ENCODE peak calls at places on chromosomes 13 and 19, in nine cellular contexts. J, W, U, N, H, E, X, P and V are unnamed samples.

GRCh38 chr13:76992548-76993001 is 694 bp downstream of the CLN5 start:
- DNase-seq in J (peak), W (no peak), U (no peak), N (peak), H (peak), E (no peak), X (no peak), P (peak), V (peak)

GRCh38 chr19:56211718-56212117 is 9.6 kb downstream of the ZSCAN5C start:
- DNase-seq in J (no peak), W (no peak), U (no peak), N (no peak), H (no peak), E (no peak), X (no peak), P (no peak), V (no peak)

GRCh38 chr13:40764587-40765403 is 6.2 kb downstream of the MRPS31 start:
- DNase-seq in J (no peak), W (no peak), U (no peak), N (no peak), H (no peak), E (no peak), X (no peak), P (peak), V (no peak)

GRCh38 chr13:76048675-76049396 is 412.7 kb downstream of the LMO7 start:
- DNase-seq in J (no peak), W (peak), U (no peak), N (no peak), H (peak), E (no peak), X (no peak), P (no peak), V (no peak)

GRCh38 chr13:99564389-99564788 is 63.1 kb downstream of the TM9SF2 start:
- DNase-seq in J (no peak), W (no peak), U (no peak), N (no peak), H (no peak), E (no peak), X (no peak), P (no peak), V (no peak)

GRCh38 chr13:113820813-113821651 is 42.8 kb downstream of the GAS6 start:
- DNase-seq in J (no peak), W (peak), U (peak), N (no peak), H (peak), E (peak), X (peak), P (peak), V (no peak)

GRCh38 chr13:97191615-97192014 is 30.5 kb upstream of the MBNL2 start:
- DNase-seq in J (no peak), W (no peak), U (no peak), N (no peak), H (peak), E (no peak), X (no peak), P (no peak), V (no peak)

GRCh38 chr13:86464193-86464592 is 665.0 kb upstream of the SLITRK6 start:
- DNase-seq in J (no peak), W (no peak), U (no peak), N (no peak), H (no peak), E (no peak), X (peak), P (peak), V (no peak)

GRCh38 chr19:4069331-4069959 is 2.7 kb upstream of the ZBTB7A start:
- DNase-seq in J (peak), W (no peak), U (no peak), N (peak), H (no peak), E (peak), X (no peak), P (no peak), V (no peak)

GRCh38 chr13:61255035-61255796 is 160.4 kb downstream of the PCDH20 start:
- DNase-seq in J (no peak), W (no peak), U (no peak), N (no peak), H (no peak), E (no peak), X (no peak), P (peak), V (no peak)

GRCh38 chr19:16208847-16209246 is 11.1 kb downstream of the AP1M1 start:
- DNase-seq in J (no peak), W (no peak), U (no peak), N (no peak), H (no peak), E (no peak), X (no peak), P (no peak), V (no peak)

GRCh38 chr13:30191491-30192100 is 115.8 kb downstream of the KATNAL1 start:
- DNase-seq in J (no peak), W (no peak), U (no peak), N (no peak), H (no peak), E (no peak), X (peak), P (peak), V (no peak)

GRCh38 chr19:46513461-46514236 is 18.0 kb upstream of the PNMA8B start:
- DNase-seq in J (peak), W (peak), U (no peak), N (no peak), H (peak), E (peak), X (peak), P (peak), V (peak)

GRCh38 chr19:31355330-31356289 is 6.4 kb upstream of the TSHZ3 start:
- DNase-seq in J (no peak), W (no peak), U (no peak), N (no peak), H (no peak), E (no peak), X (no peak), P (no peak), V (no peak)

GRCh38 chr19:49973987-49974386 is 13.0 kb upstream of the SIGLEC11 start:
- DNase-seq in J (no peak), W (no peak), U (no peak), N (no peak), H (no peak), E (peak), X (no peak), P (no peak), V (no peak)

GRCh38 chr19:16608290-16608704 is 19.7 kb downstream of the MED26 start:
- DNase-seq in J (no peak), W (no peak), U (peak), N (no peak), H (no peak), E (no peak), X (no peak), P (peak), V (no peak)

GRCh38 chr19:2039082-2039958 is 11.7 kb downstream of the MKNK2 start:
- DNase-seq in J (no peak), W (no peak), U (no peak), N (no peak), H (no peak), E (peak), X (no peak), P (no peak), V (peak)

GRCh38 chr13:32495841-32496240 is 42.8 kb downstream of the N4BP2L2 start:
- DNase-seq in J (no peak), W (no peak), U (no peak), N (no peak), H (no peak), E (no peak), X (no peak), P (no peak), V (no peak)

GRCh38 chr19:55641376-55642152 is 762 bp downstream of the ZNF580 start:
- DNase-seq in J (peak), W (no peak), U (no peak), N (peak), H (peak), E (no peak), X (no peak), P (no peak), V (no peak)

GRCh38 chr19:34962281-34962944 is 1.6 kb downstream of the ZNF792 start:
- DNase-seq in J (peak), W (no peak), U (no peak), N (no peak), H (no peak), E (no peak), X (no peak), P (no peak), V (no peak)

GRCh38 chr19:3129112-3129511 is 6.7 kb upstream of the GNA15 start:
- DNase-seq in J (peak), W (no peak), U (peak), N (no peak), H (peak), E (no peak), X (no peak), P (peak), V (no peak)

GRCh38 chr19:15466851-15467733 is 2.7 kb upstream of the RASAL3 start:
- DNase-seq in J (peak), W (no peak), U (peak), N (peak), H (no peak), E (no peak), X (no peak), P (peak), V (no peak)

GRCh38 chr19:12737666-12738351 is 512 bp downstream of the GET3 start:
- DNase-seq in J (no peak), W (no peak), U (no peak), N (no peak), H (no peak), E (no peak), X (no peak), P (no peak), V (no peak)

GRCh38 chr13:46885018-46885417 is 11.8 kb downstream of the HTR2A start:
- DNase-seq in J (no peak), W (no peak), U (no peak), N (no peak), H (no peak), E (no peak), X (no peak), P (peak), V (no peak)

GRCh38 chr13:40161008-40161694 is 505.3 kb downstream of the FOXO1 start:
- DNase-seq in J (no peak), W (no peak), U (no peak), N (no peak), H (no peak), E (no peak), X (no peak), P (no peak), V (no peak)

GRCh38 chr13:32164622-32165268 is 133.2 kb downstream of the FRY start:
- DNase-seq in J (peak), W (peak), U (peak), N (no peak), H (peak), E (no peak), X (peak), P (peak), V (peak)

GRCh38 chr13:24502567-24503375 is 9.8 kb downstream of the PARP4 start:
- DNase-seq in J (no peak), W (no peak), U (no peak), N (no peak), H (peak), E (peak), X (no peak), P (peak), V (no peak)

GRCh38 chr13:113638173-113638746 is 19.7 kb downstream of the ATP4B start:
- DNase-seq in J (no peak), W (no peak), U (no peak), N (no peak), H (no peak), E (no peak), X (no peak), P (no peak), V (no peak)

GRCh38 chr13:45718063-45718462 is 15.9 kb downstream of the CBY2 start:
- DNase-seq in J (no peak), W (no peak), U (no peak), N (no peak), H (no peak), E (no peak), X (no peak), P (no peak), V (no peak)

GRCh38 chr19:40006273-40006691 is 9.4 kb downstream of the ZNF546 start:
- DNase-seq in J (no peak), W (no peak), U (peak), N (no peak), H (no peak), E (no peak), X (peak), P (peak), V (no peak)

GRCh38 chr13:44842158-44842557 is 147.1 kb downstream of the NUFIP1 start:
- DNase-seq in J (no peak), W (no peak), U (no peak), N (no peak), H (no peak), E (no peak), X (no peak), P (peak), V (no peak)

GRCh38 chr19:39254539-39255345 is 6.1 kb upstream of the IFNL4 start:
- DNase-seq in J (no peak), W (no peak), U (no peak), N (no peak), H (no peak), E (no peak), X (no peak), P (no peak), V (no peak)